ENCODE peak calls at places on chromosome 13, in six cellular contexts. R is A549, B is AG10803, N is DMS153, U is T follicular helper cell, J is fibroblast of the aortic adventitia. H is an unnamed sample.

GRCh38 chr13:112722433-112723250 is 32.8 kb downstream of the ATP11A start:
- DNase-seq in R (peak; percentile 74), B (peak; percentile 31), N (peak; percentile 25), U (no peak), J (peak; percentile 98), H (peak; percentile 32)

GRCh38 chr13:28607187-28607955 is 51.6 kb upstream of the POMP start:
- DNase-seq in R (no peak), B (no peak), N (no peak), U (no peak), J (no peak), H (no peak)

GRCh38 chr13:77207943-77208342 is 119.0 kb downstream of the MYCBP2 start:
- DNase-seq in R (no peak), B (peak; percentile 88), N (no peak), U (no peak), J (peak; percentile 70), H (peak; percentile 74)

GRCh38 chr13:75705395-75705794 is 69.3 kb downstream of the LMO7 start:
- DNase-seq in R (peak; percentile 91), B (peak; percentile 76), N (no peak), U (no peak), J (peak; percentile 86), H (peak; percentile 59)

GRCh38 chr13:71359641-71360040 is 507.4 kb downstream of the DACH1 start:
- DNase-seq in R (no peak), B (no peak), N (no peak), U (no peak), J (no peak), H (no peak)

GRCh38 chr13:113420833-113421600 is 32.3 kb downstream of the ADPRHL1 start:
- DNase-seq in R (no peak), B (no peak), N (no peak), U (no peak), J (no peak), H (no peak)

GRCh38 chr13:38395505-38395803 is 45.8 kb downstream of the UFM1 start:
- DNase-seq in R (no peak), B (no peak), N (no peak), U (no peak), J (no peak), H (no peak)

GRCh38 chr13:91468301-91468700 is 69.9 kb downstream of the GPC5 start:
- DNase-seq in R (peak; percentile 9), B (no peak), N (no peak), U (no peak), J (no peak), H (no peak)

GRCh38 chr13:99351772-99352171 is 44.6 kb upstream of the GPR183 start:
- DNase-seq in R (no peak), B (no peak), N (no peak), U (no peak), J (no peak), H (no peak)

GRCh38 chr13:79282976-79283375 is 123.1 kb downstream of the RBM26 start:
- DNase-seq in R (peak; percentile 22), B (no peak), N (no peak), U (no peak), J (no peak), H (no peak)

GRCh38 chr13:39353988-39354387 is 249.0 kb downstream of the LHFPL6 start:
- DNase-seq in R (no peak), B (peak; percentile 79), N (no peak), U (no peak), J (peak; percentile 60), H (peak; percentile 28)

GRCh38 chr13:94968757-94969086 is 256.4 kb upstream of the SOX21 start:
- DNase-seq in R (no peak), B (no peak), N (no peak), U (no peak), J (peak; percentile 4), H (no peak)

GRCh38 chr13:45082964-45083363 is 37.3 kb upstream of the GTF2F2 start:
- DNase-seq in R (no peak), B (peak; percentile 91), N (no peak), U (no peak), J (peak; percentile 72), H (no peak)

GRCh38 chr13:30735025-30735967 is at the start of gene ALOX5AP:
- DNase-seq in R (no peak), B (no peak), N (no peak), U (no peak), J (no peak), H (no peak)

GRCh38 chr13:89746554-89746953 is 1600.9 kb upstream of the MIR17HG start:
- DNase-seq in R (no peak), B (no peak), N (no peak), U (no peak), J (no peak), H (no peak)

GRCh38 chr13:29791997-29792775 is 58.2 kb downstream of the UBL3 start:
- DNase-seq in R (no peak), B (peak; percentile 8), N (no peak), U (no peak), J (no peak), H (peak; percentile 45)

GRCh38 chr13:24083141-24083540 is 77.4 kb upstream of the SPATA13 start:
- DNase-seq in R (no peak), B (no peak), N (no peak), U (no peak), J (no peak), H (no peak)

GRCh38 chr13:80989241-80989640 is 648.3 kb upstream of the SPRY2 start:
- DNase-seq in R (no peak), B (no peak), N (no peak), U (no peak), J (no peak), H (no peak)

GRCh38 chr13:20475927-20476691 is 49.5 kb downstream of the CRYL1 start:
- DNase-seq in R (no peak), B (no peak), N (no peak), U (peak; percentile 66), J (no peak), H (no peak)

GRCh38 chr13:50685491-50685890 is 158.0 kb downstream of the DLEU7 start:
- DNase-seq in R (no peak), B (peak; percentile 46), N (peak; percentile 68), U (no peak), J (peak; percentile 41), H (peak; percentile 30)

GRCh38 chr13:33639640-33640080 is 178.3 kb upstream of the RFC3 start:
- DNase-seq in R (no peak), B (no peak), N (no peak), U (no peak), J (no peak), H (no peak)

GRCh38 chr13:107817652-107818287 is 397.6 kb downstream of the LIG4 start:
- DNase-seq in R (no peak), B (no peak), N (no peak), U (no peak), J (no peak), H (no peak)

GRCh38 chr13:39401756-39402155 is 201.2 kb downstream of the LHFPL6 start:
- DNase-seq in R (no peak), B (no peak), N (no peak), U (no peak), J (no peak), H (no peak)

GRCh38 chr13:76937416-76937815 is 10.9 kb upstream of the ACOD1 start:
- DNase-seq in R (peak; percentile 35), B (peak; percentile 97), N (no peak), U (no peak), J (peak; percentile 97), H (peak; percentile 86)

GRCh38 chr13:107842562-107843180 is 372.7 kb downstream of the LIG4 start:
- DNase-seq in R (no peak), B (peak; percentile 35), N (no peak), U (no peak), J (peak; percentile 32), H (peak; percentile 68)

GRCh38 chr13:40640202-40640601 is 26.2 kb downstream of the FOXO1 start:
- DNase-seq in R (no peak), B (no peak), N (no peak), U (no peak), J (no peak), H (no peak)

GRCh38 chr13:45721203-45721731 is 19.1 kb downstream of the CBY2 start:
- DNase-seq in R (no peak), B (no peak), N (no peak), U (no peak), J (no peak), H (no peak)

GRCh38 chr13:114121496-114122466 is 10.6 kb downstream of the RASA3 start:
- DNase-seq in R (no peak), B (no peak), N (no peak), U (no peak), J (no peak), H (no peak)

GRCh38 chr13:73535341-73535740 is 476.5 kb downstream of the KLF5 start:
- DNase-seq in R (no peak), B (no peak), N (no peak), U (no peak), J (no peak), H (no peak)

GRCh38 chr13:28865951-28866350 is 45.8 kb downstream of the MTUS2 start:
- DNase-seq in R (no peak), B (no peak), N (no peak), U (no peak), J (no peak), H (no peak)

GRCh38 chr13:110170020-110170790 is 136.8 kb downstream of the COL4A1 start:
- DNase-seq in R (no peak), B (no peak), N (no peak), U (no peak), J (no peak), H (no peak)

GRCh38 chr13:47904239-47904638 is 96.8 kb downstream of the SUCLA2 start:
- DNase-seq in R (no peak), B (no peak), N (peak; percentile 31), U (no peak), J (no peak), H (no peak)

GRCh38 chr13:94996445-94996844 is 284.1 kb upstream of the SOX21 start:
- DNase-seq in R (no peak), B (no peak), N (no peak), U (no peak), J (no peak), H (no peak)

GRCh38 chr13:96652506-96652905 is 341.8 kb downstream of the OXGR1 start:
- DNase-seq in R (no peak), B (no peak), N (no peak), U (no peak), J (no peak), H (peak; percentile 15)

GRCh38 chr13:46124531-46124966 is 19.7 kb upstream of the CPB2 start:
- DNase-seq in R (no peak), B (no peak), N (no peak), U (no peak), J (no peak), H (no peak)

GRCh38 chr13:63190219-63190618 is 1774.6 kb upstream of the PCDH20 start:
- DNase-seq in R (no peak), B (no peak), N (no peak), U (no peak), J (no peak), H (no peak)

GRCh38 chr13:40146586-40147240 is 491.3 kb downstream of the COG6 start:
- DNase-seq in R (no peak), B (no peak), N (no peak), U (no peak), J (no peak), H (no peak)